ENCODE peak calls at places on chromosome 15, in eight cellular contexts. Z is lung, D is A549, F is cardiac muscle cell, I is uterus, X is fibroblast of lung, M is GM23248, W is MG63. A is an unnamed sample. For H3K9me3, the result is how much of the 10 kb centered on the place peaks cover.

GRCh38 chr15:60005352-60006202 is 1.5 kb downstream of the FOXB1 start:
- DNase-seq in Z (no peak), D (no peak), F (no peak), I (no peak), X (no peak), M (no peak), W (no peak), A (no peak)

GRCh38 chr15:62350744-62351143 is 185.7 kb upstream of the C2CD4B start:
- DNase-seq in Z (no peak), D (no peak), F (no peak), I (no peak), X (no peak), M (no peak), W (no peak), A (no peak)

GRCh38 chr15:48025118-48025517 is 95.7 kb upstream of the SLC24A5 start:
- DNase-seq in Z (no peak), D (no peak), F (no peak), I (no peak), X (no peak), M (peak), W (no peak), A (no peak)

GRCh38 chr15:32718822-32719716 is 1.3 kb downstream of the GREM1 start:
- DNase-seq in Z (no peak), D (peak), F (peak), I (no peak), X (peak), M (peak), W (peak), A (no peak)

GRCh38 chr15:39580117-39580629 is 706 bp upstream of the THBS1 start:
- DNase-seq in Z (peak), D (peak), F (peak), I (peak), X (peak), M (peak), W (peak), A (peak)

GRCh38 chr15:56227315-56227714 is 16.4 kb downstream of the RFX7 start:
- DNase-seq in Z (no peak), D (no peak), F (no peak), I (no peak), X (no peak), M (no peak), W (no peak), A (no peak)

GRCh38 chr15:91534235-91534634 is 319.3 kb upstream of the SLCO3A1 start:
- DNase-seq in Z (no peak), D (no peak), F (no peak), I (no peak), X (no peak), M (no peak), W (no peak), A (no peak)

GRCh38 chr15:68113273-68113672 is 59.2 kb downstream of the PIAS1 start:
- DNase-seq in Z (no peak), D (no peak), F (no peak), I (no peak), X (peak), M (peak), W (peak), A (no peak)

GRCh38 chr15:44300567-44300966 is 12.0 kb downstream of the GOLM2 start:
- DNase-seq in Z (no peak), D (no peak), F (no peak), I (no peak), X (no peak), M (no peak), W (no peak), A (no peak)

DNA sequence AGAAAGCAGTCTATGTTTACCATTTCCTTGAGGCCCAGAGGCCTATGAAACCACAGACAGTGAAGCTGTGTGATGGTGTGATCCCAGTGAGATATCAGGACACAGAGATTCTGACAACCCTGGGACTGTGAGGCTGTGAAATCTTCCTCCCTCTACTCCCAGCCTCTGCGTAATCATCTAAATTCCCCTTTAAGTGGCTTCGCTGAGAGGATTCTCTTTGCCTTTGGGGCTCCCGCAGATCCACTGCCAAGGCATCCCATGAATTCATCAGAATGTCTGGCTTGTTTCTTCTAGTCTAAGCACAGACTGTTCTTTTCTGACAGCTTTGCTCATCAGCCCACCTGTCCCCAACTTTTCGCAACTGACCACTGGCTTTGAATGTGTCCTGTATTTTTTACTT is 901.2 kb upstream of the NR2F2 start:
- DNase-seq in Z (no peak), D (no peak), F (peak), I (no peak), X (no peak), M (no peak), W (no peak), A (no peak)
- H3K9me3 ChIP-seq in Z (under half), D (under half), F (under half), I (under half), X (under half), M (under half), W (under half), A (under half)

DNA sequence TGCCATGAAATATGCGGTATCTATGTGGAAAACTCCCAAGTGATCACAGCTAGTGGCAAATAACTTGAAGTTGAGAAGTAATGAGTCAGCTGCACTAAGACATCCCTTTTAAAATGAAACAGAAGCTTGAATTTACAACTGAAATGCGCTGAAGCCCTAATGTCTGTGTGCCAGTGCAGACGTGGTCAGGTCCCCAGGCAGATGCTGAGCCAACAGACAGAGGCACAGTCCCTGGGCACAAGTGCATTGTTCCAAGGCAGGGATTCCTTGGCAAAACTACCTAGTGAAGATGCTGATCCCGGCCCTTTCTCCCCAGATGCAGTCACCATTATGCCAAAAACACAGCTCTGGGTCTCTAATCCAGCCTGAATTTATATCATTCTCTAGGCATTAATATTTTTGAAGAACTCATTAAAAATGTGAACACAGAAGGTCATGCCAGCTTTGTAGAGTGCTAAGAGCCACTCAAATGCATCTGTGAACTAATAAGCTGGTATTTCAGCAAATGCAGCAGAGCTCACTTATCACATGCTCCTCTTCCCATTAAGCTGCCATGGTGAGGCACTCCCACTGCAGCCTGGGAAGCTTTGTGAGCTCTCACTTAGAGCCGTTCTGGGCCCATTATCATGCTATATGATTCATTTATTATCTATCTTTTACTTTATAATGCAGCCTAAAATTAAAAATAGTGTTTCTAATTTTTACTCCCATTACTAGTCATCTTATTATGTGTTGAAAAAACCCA is 200.1 kb downstream of the GABRB3 start:
- DNase-seq in Z (no peak), D (no peak), F (no peak), I (no peak), X (no peak), M (no peak), W (no peak), A (no peak)
- H3K9me3 ChIP-seq in Z (under half), D (under half), F (under half), I (under half), X (under half), M (under half), W (under half), A (under half)

GRCh38 chr15:72540606-72541237 is 66.6 kb downstream of the ARIH1 start:
- DNase-seq in Z (no peak), D (no peak), F (no peak), I (no peak), X (no peak), M (peak), W (no peak), A (no peak)
- H3K9me3 ChIP-seq in Z (under half), D (under half), F (under half), I (under half), X (under half), M (under half), W (under half), A (under half)

GRCh38 chr15:22263738-22264137 is 183.4 kb downstream of the OR4M2 start:
- DNase-seq in Z (no peak), D (no peak), F (no peak), I (no peak), X (no peak), M (no peak), W (no peak), A (no peak)

GRCh38 chr15:22262613-22263020 is 182.3 kb downstream of the OR4M2 start:
- DNase-seq in Z (no peak), D (peak), F (no peak), I (no peak), X (no peak), M (no peak), W (no peak), A (no peak)

GRCh38 chr15:22265056-22265945 is 185.0 kb downstream of the OR4M2 start:
- DNase-seq in Z (no peak), D (no peak), F (no peak), I (no peak), X (no peak), M (no peak), W (no peak), A (no peak)

GRCh38 chr15:22265961-22266360 is 185.6 kb downstream of the OR4M2 start:
- DNase-seq in Z (no peak), D (no peak), F (no peak), I (no peak), X (no peak), M (no peak), W (no peak), A (no peak)

DNA sequence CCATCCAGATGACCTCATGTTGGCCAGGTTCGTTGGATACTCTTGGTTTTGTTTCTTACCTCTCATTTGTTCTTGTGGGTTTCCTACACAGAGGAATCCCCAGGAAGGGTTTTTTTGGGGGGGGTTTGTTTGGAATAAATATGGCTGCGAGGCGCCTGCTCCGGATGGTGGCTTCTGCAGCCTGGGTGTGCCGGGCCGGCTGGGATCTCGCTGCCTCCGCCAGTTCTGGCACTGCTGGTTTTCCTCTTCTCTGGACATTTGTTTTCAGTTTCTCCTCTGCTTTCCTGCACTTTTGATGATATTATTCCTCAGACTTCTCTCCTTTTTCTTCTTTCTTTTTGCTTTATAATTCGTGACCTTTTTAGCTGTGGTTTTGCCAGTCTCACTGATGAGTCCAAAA is 187.4 kb downstream of the OR4M2 start:
- DNase-seq in Z (no peak), D (no peak), F (no peak), I (no peak), X (no peak), M (no peak), W (no peak), A (no peak)
- H3K9me3 ChIP-seq in Z (under half), D (under half), F (under half), I (under half), X (under half), M (under half), W (under half), A (half or more)

DNA sequence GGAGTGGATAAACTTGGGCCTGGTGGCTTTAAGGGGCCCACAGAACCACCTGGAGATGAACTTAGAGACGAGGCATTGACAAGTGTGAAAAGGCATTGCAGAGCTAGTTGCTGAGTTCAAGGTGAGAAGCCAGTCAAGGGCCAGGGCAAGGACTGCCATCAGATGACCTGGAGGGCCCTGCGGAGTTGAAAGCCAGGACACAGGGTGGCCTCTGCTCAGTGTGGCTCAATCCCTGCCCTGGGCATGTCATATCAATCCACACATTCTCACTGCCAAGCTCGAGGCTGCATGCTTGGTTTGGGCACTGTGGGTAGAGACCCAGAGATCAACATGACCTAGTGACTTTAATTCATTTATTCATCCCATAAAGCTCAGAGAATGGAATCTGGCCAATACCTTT is 9.2 kb downstream of the PAQR5 start:
- DNase-seq in Z (no peak), D (no peak), F (no peak), I (no peak), X (no peak), M (no peak), W (no peak), A (no peak)
- H3K9me3 ChIP-seq in Z (under half), D (under half), F (under half), I (under half), X (under half), M (under half), W (under half), A (under half)

GRCh38 chr15:81596159-81596865 is 222.3 kb upstream of the TMC3 start:
- DNase-seq in Z (no peak), D (no peak), F (no peak), I (no peak), X (no peak), M (no peak), W (no peak), A (no peak)
- H3K9me3 ChIP-seq in Z (under half), D (under half), F (under half), I (under half), X (under half), M (under half), W (under half), A (under half)

DNA sequence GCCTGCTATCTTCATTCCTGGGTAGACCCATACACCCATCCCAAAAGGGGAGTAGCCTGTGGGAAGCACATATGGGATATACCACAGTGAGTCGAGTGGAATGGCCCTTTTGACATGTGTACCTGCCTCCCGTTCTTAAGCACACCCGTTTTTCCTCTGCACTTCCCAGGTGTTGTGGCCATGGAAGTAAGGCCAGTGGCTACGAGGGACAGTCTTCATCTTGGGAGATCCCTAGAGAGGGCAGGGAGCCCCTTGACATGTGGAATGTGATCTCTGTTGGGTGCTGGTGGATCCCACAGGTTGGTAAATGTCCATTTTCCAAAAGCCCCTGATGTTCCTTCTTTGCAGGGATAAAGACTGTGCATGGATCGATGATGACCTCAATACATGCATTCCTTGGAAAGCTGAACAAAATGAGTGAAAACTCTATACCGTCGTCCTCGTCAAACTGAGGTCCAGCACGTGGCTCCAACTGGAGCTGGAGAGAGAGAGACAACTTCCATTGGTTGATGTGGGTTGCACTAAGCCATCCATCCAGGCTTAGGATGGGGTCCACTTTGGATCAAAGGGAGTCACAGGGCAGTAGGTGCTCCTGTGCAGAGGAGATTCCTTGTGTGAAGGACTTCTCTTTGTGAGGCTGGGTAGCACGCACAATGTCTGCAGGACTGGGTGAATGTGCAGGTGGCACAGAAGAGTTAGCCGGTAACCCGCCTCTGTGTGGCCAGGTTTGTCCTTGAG is 136.8 kb downstream of the SNRPN start:
- DNase-seq in Z (no peak), D (no peak), F (no peak), I (no peak), X (no peak), M (no peak), W (no peak), A (no peak)
- H3K9me3 ChIP-seq in Z (under half), D (under half), F (under half), I (half or more), X (under half), M (under half), W (under half), A (half or more)

DNA sequence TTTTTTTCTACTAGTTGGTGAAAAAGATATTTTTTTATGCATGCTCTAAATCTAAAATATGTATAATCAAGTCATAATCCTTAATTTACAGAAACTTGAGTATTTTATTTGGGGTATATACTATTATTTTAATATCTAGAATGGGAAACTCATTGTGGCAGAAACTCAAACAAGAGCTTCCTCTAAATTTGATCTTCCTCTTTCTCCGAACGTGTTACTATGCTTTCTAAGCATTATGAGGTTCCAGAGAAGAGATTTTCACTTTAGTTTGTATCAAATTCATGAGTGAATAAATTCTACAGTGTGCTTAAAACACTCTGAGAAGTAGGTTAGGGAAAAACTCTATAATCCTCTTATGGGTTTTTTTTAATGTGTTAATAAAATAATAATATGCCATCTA is 173.1 kb downstream of the POTEB3 start:
- DNase-seq in Z (no peak), D (no peak), F (no peak), I (no peak), X (no peak), M (no peak), W (no peak), A (no peak)
- H3K9me3 ChIP-seq in Z (under half), D (under half), F (under half), I (under half), X (under half), M (under half), W (under half), A (under half)

GRCh38 chr15:35921051-35921450 is 375.1 kb upstream of the DPH6 start:
- DNase-seq in Z (no peak), D (no peak), F (no peak), I (no peak), X (no peak), M (no peak), W (no peak), A (no peak)
- H3K9me3 ChIP-seq in Z (under half), D (under half), F (under half), I (under half), X (under half), M (under half), W (under half), A (under half)

DNA sequence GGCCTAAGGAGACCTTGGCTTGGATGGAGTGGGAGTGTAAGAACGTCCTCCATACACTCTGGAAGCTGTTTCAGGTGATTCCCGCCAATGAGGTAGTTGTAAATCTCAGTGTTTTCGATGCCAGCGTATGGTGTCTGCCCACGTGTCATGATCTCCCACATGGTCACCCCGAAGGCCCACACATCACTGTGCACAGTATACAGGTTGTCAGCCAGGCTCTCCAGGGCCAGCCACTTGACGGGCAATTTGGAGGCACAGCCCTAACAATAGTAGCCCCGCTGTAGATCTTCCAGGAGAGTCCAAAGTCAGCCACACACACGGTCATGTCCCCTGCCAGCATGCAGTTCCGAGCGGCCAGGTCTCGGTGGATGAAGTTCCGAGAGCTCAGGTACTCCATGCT is 51.9 kb downstream of the ETFA start:
- DNase-seq in Z (no peak), D (no peak), F (no peak), I (no peak), X (no peak), M (no peak), W (no peak), A (no peak)
- H3K9me3 ChIP-seq in Z (under half), D (under half), F (under half), I (under half), X (under half), M (under half), W (under half), A (under half)